ENCODE peak calls at places on chromosomes 6 and 20, in seven cellular contexts. I, H, K, Z, L, D and J are unnamed samples.

GRCh38 chr6:37432916-37433656 is at the start of gene CMTR1:
- DNase-seq in K (peak), L (peak), Z (peak), H (peak), I (peak), D (peak), J (peak)

GRCh38 chr20:24034820-24035219 is 46.2 kb upstream of the GGTLC1 start:
- DNase-seq in H (peak), K (no peak), L (no peak), Z (no peak), I (no peak), D (no peak), J (peak)

GRCh38 chr20:18588554-18589043 is 745 bp downstream of the DTD1 start:
- DNase-seq in H (no peak), I (no peak), L (no peak), D (peak), K (no peak), Z (no peak), J (no peak)

GRCh38 chr6:166541876-166542579 is 44.5 kb downstream of the RAMACL start:
- DNase-seq in I (no peak), K (no peak), L (no peak), D (peak), H (no peak), Z (no peak), J (no peak)

GRCh38 chr20:4729265-4729664 is 7.6 kb downstream of the PRND start:
- DNase-seq in D (no peak), Z (no peak), I (no peak), H (no peak), K (no peak), L (no peak), J (no peak)

GRCh38 chr20:61933481-61933950 is 132.2 kb downstream of the TAF4 start:
- DNase-seq in Z (no peak), H (no peak), D (no peak), K (no peak), L (no peak), I (no peak), J (no peak)

GRCh38 chr6:140460267-140460666 is 1085.8 kb upstream of the CITED2 start:
- DNase-seq in D (no peak), I (no peak), H (no peak), Z (no peak), K (no peak), L (no peak), J (no peak)

GRCh38 chr6:10800810-10801209 is 37.5 kb downstream of the MAK start:
- DNase-seq in I (no peak), Z (peak), L (no peak), H (peak), K (no peak), D (no peak), J (peak)

GRCh38 chr6:56514395-56514794 is 128.3 kb downstream of the DST start:
- DNase-seq in I (no peak), H (no peak), Z (no peak), D (no peak), L (no peak), K (no peak), J (no peak)

GRCh38 chr6:56509031-56509430 is 133.7 kb downstream of the DST start:
- DNase-seq in Z (no peak), L (no peak), D (no peak), I (no peak), H (no peak), K (no peak), J (no peak)

GRCh38 chr6:56511591-56511990 is 131.1 kb downstream of the DST start:
- DNase-seq in K (no peak), L (no peak), Z (no peak), H (no peak), I (no peak), D (no peak), J (no peak)

GRCh38 chr6:56513631-56514030 is 129.1 kb downstream of the DST start:
- DNase-seq in H (no peak), L (no peak), K (no peak), I (no peak), D (no peak), Z (no peak), J (no peak)

GRCh38 chr6:56510984-56511531 is 131.6 kb downstream of the DST start:
- DNase-seq in Z (no peak), I (peak), H (peak), L (no peak), D (no peak), K (no peak), J (no peak)
- TF ChIP-seq JUND in Z (no peak), I (no peak), H (no peak), L (no peak), D (no peak), K (no peak), J (no peak)

GRCh38 chr6:113694278-113695077 is 162.7 kb upstream of the MARCKS start:
- DNase-seq in I (no peak), L (no peak), Z (no peak), D (no peak), K (no peak), H (peak), J (no peak)
- TF ChIP-seq JUND in I (no peak), L (no peak), Z (peak), D (no peak), K (no peak), H (no peak), J (no peak)

GRCh38 chr6:7243188-7243942 is 69.6 kb downstream of the SSR1 start:
- DNase-seq in H (peak), D (peak), L (no peak), K (no peak), I (peak), Z (peak), J (peak)
- TF ChIP-seq JUND in H (no peak), D (no peak), L (no peak), K (no peak), I (no peak), Z (no peak), J (no peak)

GRCh38 chr6:87742106-87742505 is 40.1 kb upstream of the AKIRIN2 start:
- DNase-seq in K (no peak), I (no peak), Z (no peak), H (no peak), L (no peak), D (no peak), J (no peak)
- TF ChIP-seq JUND in K (no peak), I (no peak), Z (no peak), H (no peak), L (no peak), D (no peak), J (no peak)

GRCh38 chr6:56527934-56528333 is 114.8 kb downstream of the DST start:
- DNase-seq in Z (no peak), I (no peak), K (no peak), L (no peak), H (no peak), D (no peak), J (no peak)

GRCh38 chr6:56522871-56523270 is 119.8 kb downstream of the DST start:
- DNase-seq in Z (no peak), H (no peak), K (no peak), I (no peak), D (no peak), L (no peak), J (no peak)

GRCh38 chr6:56525976-56526375 is 116.7 kb downstream of the DST start:
- DNase-seq in K (no peak), Z (no peak), D (no peak), H (no peak), I (no peak), L (peak), J (no peak)

GRCh38 chr6:56526860-56527544 is 115.7 kb downstream of the DST start:
- DNase-seq in L (no peak), Z (no peak), I (no peak), K (no peak), D (no peak), H (no peak), J (no peak)

DNA sequence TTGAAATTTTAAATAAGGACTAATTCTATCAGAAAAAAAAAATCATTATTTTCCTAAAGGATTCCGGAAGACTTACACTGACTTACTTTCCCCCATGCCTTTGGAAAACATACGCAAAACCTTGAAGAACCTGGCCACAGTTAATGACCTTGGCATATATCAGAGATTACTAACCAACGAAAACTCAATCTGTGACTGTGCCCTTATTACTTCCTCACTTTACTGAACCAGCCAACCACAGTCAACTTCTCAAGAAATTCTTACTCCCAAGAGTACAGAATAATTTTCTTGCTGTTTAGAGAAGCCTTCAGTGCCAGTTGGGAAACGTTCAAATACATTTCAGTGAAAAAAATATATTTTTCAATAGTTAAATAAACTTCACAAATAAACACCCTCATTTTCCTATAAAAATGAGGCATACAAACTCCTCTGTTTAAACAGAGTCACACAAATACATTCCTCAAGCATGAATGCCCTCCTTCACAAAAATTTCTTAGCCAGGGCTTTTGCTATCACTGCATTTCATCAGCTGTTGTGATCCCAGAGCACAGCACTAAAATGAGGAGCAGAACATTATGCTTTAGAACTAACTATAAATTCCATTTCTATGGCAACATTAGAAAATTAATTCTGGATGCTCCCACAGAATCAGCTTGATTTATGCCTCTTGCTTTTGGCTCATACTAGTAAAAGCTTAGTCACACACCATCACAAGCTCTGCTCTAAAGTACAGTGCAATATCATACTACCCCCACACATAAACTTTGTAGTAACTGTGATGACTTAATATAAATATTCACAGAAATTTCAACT is 117.6 kb downstream of the DST start:
- DNase-seq in H (no peak), K (no peak), D (no peak), Z (no peak), I (no peak), L (no peak), J (no peak)
- TF ChIP-seq JUND in H (no peak), K (no peak), D (peak), Z (no peak), I (no peak), L (no peak), J (no peak)

GRCh38 chr6:5379647-5380242 is 118.4 kb downstream of the FARS2 start:
- DNase-seq in Z (peak), D (peak), L (peak), K (peak), H (peak), I (peak), J (peak)
- TF ChIP-seq JUND in Z (no peak), D (no peak), L (no peak), K (no peak), H (no peak), I (no peak), J (no peak)

GRCh38 chr6:50832912-50833311 is 14.2 kb downstream of the TFAP2B start:
- DNase-seq in D (no peak), L (no peak), H (no peak), K (no peak), Z (no peak), I (no peak), J (no peak)

GRCh38 chr6:50837589-50838445 is 19.1 kb downstream of the TFAP2B start:
- DNase-seq in K (no peak), I (no peak), Z (no peak), D (no peak), L (no peak), H (peak), J (no peak)

GRCh38 chr6:50831216-50831615 is 12.5 kb downstream of the TFAP2B start:
- DNase-seq in H (no peak), L (no peak), Z (no peak), K (no peak), D (no peak), I (no peak), J (no peak)

GRCh38 chr6:50836231-50836630 is 17.6 kb downstream of the TFAP2B start:
- DNase-seq in Z (no peak), L (no peak), D (no peak), H (no peak), K (no peak), I (no peak), J (no peak)

DNA sequence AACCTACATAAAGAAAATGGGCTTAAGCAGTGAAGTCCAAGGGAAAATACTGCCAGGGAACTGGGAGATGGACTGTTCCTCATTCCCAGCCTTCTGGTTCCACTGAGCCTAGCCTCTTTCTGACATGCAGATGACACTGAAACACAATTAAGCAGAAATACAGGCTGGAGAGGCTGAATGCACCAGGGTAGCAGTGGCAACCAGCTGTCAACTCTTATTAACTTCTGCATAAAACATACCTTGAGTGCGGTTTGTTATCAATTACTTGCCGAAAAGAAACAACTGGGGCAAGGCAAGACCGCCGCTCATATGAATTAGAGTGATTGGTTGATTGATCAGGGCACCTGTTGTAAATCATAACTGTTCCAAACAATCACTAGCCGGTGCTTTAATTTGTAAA is 16.3 kb downstream of the TFAP2B start:
- DNase-seq in H (no peak), L (no peak), I (no peak), Z (no peak), D (no peak), K (no peak), J (no peak)
- TF ChIP-seq JUND in H (no peak), L (no peak), I (no peak), Z (no peak), D (no peak), K (no peak), J (no peak)